ENCODE peak calls at places on chromosomes 12 and 14, in nine cellular contexts. Q is HT1080, E is Calu3, M is K562, P is D341Med, S is Peyer's patch, I is ELF-1, G is mesenteric fat pad, V is renal cortical epithelial cell. Z is an unnamed sample.

GRCh38 chr14:67602071-67602470 is 2.0 kb upstream of the PIGH start:
- DNase-seq in Q (no peak), E (no peak), M (no peak), P (no peak), S (no peak), I (no peak), G (no peak), V (no peak), Z (no peak)

GRCh38 chr14:93705513-93706156 is 82.7 kb downstream of the PRIMA1 start:
- DNase-seq in Q (no peak), E (no peak), M (no peak), P (no peak), S (no peak), I (no peak), G (no peak), V (no peak), Z (no peak)

GRCh38 chr12:106138646-106139421 is at the start of gene NUAK1:
- DNase-seq in Q (peak), E (peak), M (no peak), P (peak), S (peak), I (peak), G (no peak), V (no peak), Z (no peak)

GRCh38 chr12:9701380-9702154 is 31.3 kb downstream of the CLECL1 start:
- DNase-seq in Q (no peak), E (no peak), M (no peak), P (no peak), S (no peak), I (no peak), G (no peak), V (no peak), Z (no peak)

GRCh38 chr14:59377485-59377884 is 87.7 kb downstream of the GPR135 start:
- DNase-seq in Q (no peak), E (no peak), M (no peak), P (no peak), S (no peak), I (peak), G (no peak), V (no peak), Z (no peak)

GRCh38 chr14:95322646-95323045 is 2.9 kb upstream of the CLMN start:
- DNase-seq in Q (no peak), E (no peak), M (no peak), P (no peak), S (no peak), I (no peak), G (no peak), V (peak), Z (no peak)

GRCh38 chr12:121264135-121264534 is 32.4 kb downstream of the CAMKK2 start:
- DNase-seq in Q (no peak), E (no peak), M (no peak), P (no peak), S (no peak), I (no peak), G (no peak), V (no peak), Z (no peak)

GRCh38 chr12:111773801-111774551 is 7.2 kb downstream of the ALDH2 start:
- DNase-seq in Q (no peak), E (peak), M (no peak), P (peak), S (peak), I (peak), G (no peak), V (peak), Z (peak)

GRCh38 chr14:90374813-90375212 is 22.0 kb upstream of the CALM1 start:
- DNase-seq in Q (no peak), E (no peak), M (no peak), P (no peak), S (no peak), I (no peak), G (no peak), V (no peak), Z (no peak)

GRCh38 chr12:80192087-80192486 is 92.8 kb downstream of the OTOGL start:
- DNase-seq in Q (no peak), E (no peak), M (no peak), P (no peak), S (no peak), I (no peak), G (no peak), V (no peak), Z (no peak)

GRCh38 chr14:68716698-68717097 is 76.2 kb downstream of the ZFP36L1 start:
- DNase-seq in Q (no peak), E (no peak), M (peak), P (no peak), S (no peak), I (no peak), G (peak), V (no peak), Z (no peak)

GRCh38 chr12:131571827-131572226 is 139.1 kb upstream of the SFSWAP start:
- DNase-seq in Q (no peak), E (no peak), M (peak), P (no peak), S (no peak), I (no peak), G (no peak), V (no peak), Z (no peak)

GRCh38 chr14:99590746-99591555 is 13.1 kb downstream of the CCDC85C start:
- DNase-seq in Q (peak), E (peak), M (no peak), P (no peak), S (no peak), I (no peak), G (no peak), V (peak), Z (no peak)

GRCh38 chr14:37422319-37422718 is 172.7 kb downstream of the FOXA1 start:
- DNase-seq in Q (no peak), E (no peak), M (no peak), P (no peak), S (no peak), I (no peak), G (no peak), V (no peak), Z (no peak)

Z was measured in naive B cell.